ENCODE peak calls at places on chromosomes 6 and 20, in six cellular contexts. One of them, this sample, is unnamed.

GRCh38 chr6:98769546-98769945 is 64.8 kb upstream of the POU3F2 start:
- DNase-seq in anterior cingulate cortex: no peak
- DNase-seq in heart right ventricle: no peak
- DNase-seq in dermis microvascular lymphatic vessel endothelial cell: no peak
- DNase-seq in transverse colon: no peak
- DNase-seq in stimulated activated CD4-positive, alpha-beta T cell treated with anti-CD3 and anti-CD28 coated beads, Interleukin-12 subunit alpha, Interleukin-12 subunit beta, amount 100 ng/mL, for 4 hours: no peak
- DNase-seq in this sample: no peak

GRCh38 chr6:148509152-148509571 is 166.5 kb downstream of the SASH1 start:
- DNase-seq in dermis microvascular lymphatic vessel endothelial cell: no peak
- DNase-seq in heart right ventricle: no peak
- DNase-seq in transverse colon: no peak
- DNase-seq in anterior cingulate cortex: no peak
- DNase-seq in stimulated activated CD4-positive, alpha-beta T cell treated with anti-CD3 and anti-CD28 coated beads, Interleukin-12 subunit alpha, Interleukin-12 subunit beta, amount 100 ng/mL, for 4 hours: no peak
- DNase-seq in this sample: no peak

GRCh38 chr6:15994814-15995459 is 133.9 kb upstream of the MYLIP start:
- DNase-seq in anterior cingulate cortex: no peak
- DNase-seq in heart right ventricle: no peak
- DNase-seq in stimulated activated CD4-positive, alpha-beta T cell treated with anti-CD3 and anti-CD28 coated beads, Interleukin-12 subunit alpha, Interleukin-12 subunit beta, amount 100 ng/mL, for 4 hours: no peak
- DNase-seq in dermis microvascular lymphatic vessel endothelial cell: no peak
- DNase-seq in transverse colon: no peak
- DNase-seq in this sample: no peak

GRCh38 chr6:13517116-13517515 is 29.7 kb upstream of the GFOD1 start:
- DNase-seq in transverse colon: no peak
- DNase-seq in dermis microvascular lymphatic vessel endothelial cell: no peak
- DNase-seq in anterior cingulate cortex: no peak
- DNase-seq in heart right ventricle: no peak
- DNase-seq in stimulated activated CD4-positive, alpha-beta T cell treated with anti-CD3 and anti-CD28 coated beads, Interleukin-12 subunit alpha, Interleukin-12 subunit beta, amount 100 ng/mL, for 4 hours: no peak
- DNase-seq in this sample: no peak

GRCh38 chr20:51985013-51985415 is 182.7 kb upstream of the SALL4 start:
- DNase-seq in transverse colon: no peak
- DNase-seq in heart right ventricle: peak; percentile 9
- DNase-seq in stimulated activated CD4-positive, alpha-beta T cell treated with anti-CD3 and anti-CD28 coated beads, Interleukin-12 subunit alpha, Interleukin-12 subunit beta, amount 100 ng/mL, for 4 hours: no peak
- DNase-seq in anterior cingulate cortex: no peak
- DNase-seq in dermis microvascular lymphatic vessel endothelial cell: peak; percentile 97
- DNase-seq in this sample: no peak

GRCh38 chr6:75802366-75802765 is 53.3 kb downstream of the MYO6 start:
- DNase-seq in dermis microvascular lymphatic vessel endothelial cell: no peak
- DNase-seq in stimulated activated CD4-positive, alpha-beta T cell treated with anti-CD3 and anti-CD28 coated beads, Interleukin-12 subunit alpha, Interleukin-12 subunit beta, amount 100 ng/mL, for 4 hours: no peak
- DNase-seq in heart right ventricle: no peak
- DNase-seq in transverse colon: no peak
- DNase-seq in anterior cingulate cortex: no peak
- DNase-seq in this sample: no peak

GRCh38 chr6:50927816-50928215 is 109.1 kb downstream of the TFAP2B start:
- DNase-seq in transverse colon: no peak
- DNase-seq in dermis microvascular lymphatic vessel endothelial cell: no peak
- DNase-seq in stimulated activated CD4-positive, alpha-beta T cell treated with anti-CD3 and anti-CD28 coated beads, Interleukin-12 subunit alpha, Interleukin-12 subunit beta, amount 100 ng/mL, for 4 hours: no peak
- DNase-seq in heart right ventricle: no peak
- DNase-seq in anterior cingulate cortex: no peak
- DNase-seq in this sample: no peak

GRCh38 chr6:165760803-165761185 is 97.8 kb upstream of the PDE10A start:
- DNase-seq in dermis microvascular lymphatic vessel endothelial cell: no peak
- DNase-seq in stimulated activated CD4-positive, alpha-beta T cell treated with anti-CD3 and anti-CD28 coated beads, Interleukin-12 subunit alpha, Interleukin-12 subunit beta, amount 100 ng/mL, for 4 hours: no peak
- DNase-seq in anterior cingulate cortex: no peak
- DNase-seq in transverse colon: no peak
- DNase-seq in heart right ventricle: no peak
- DNase-seq in this sample: no peak

GRCh38 chr6:130967502-130968469 is 95.3 kb downstream of the EPB41L2 start:
- DNase-seq in transverse colon: no peak
- DNase-seq in stimulated activated CD4-positive, alpha-beta T cell treated with anti-CD3 and anti-CD28 coated beads, Interleukin-12 subunit alpha, Interleukin-12 subunit beta, amount 100 ng/mL, for 4 hours: no peak
- DNase-seq in anterior cingulate cortex: no peak
- DNase-seq in dermis microvascular lymphatic vessel endothelial cell: peak; percentile 90
- DNase-seq in heart right ventricle: no peak
- DNase-seq in this sample: no peak

GRCh38 chr6:43698584-43699349 is 11.2 kb upstream of the MRPS18A start:
- DNase-seq in stimulated activated CD4-positive, alpha-beta T cell treated with anti-CD3 and anti-CD28 coated beads, Interleukin-12 subunit alpha, Interleukin-12 subunit beta, amount 100 ng/mL, for 4 hours: no peak
- DNase-seq in transverse colon: no peak
- DNase-seq in anterior cingulate cortex: no peak
- DNase-seq in dermis microvascular lymphatic vessel endothelial cell: peak; percentile 96
- DNase-seq in heart right ventricle: peak; percentile 78
- DNase-seq in this sample: no peak

GRCh38 chr6:34531580-34532201 is 24.4 kb downstream of the SPDEF start:
- DNase-seq in heart right ventricle: peak; percentile 70
- DNase-seq in transverse colon: no peak
- DNase-seq in dermis microvascular lymphatic vessel endothelial cell: no peak
- DNase-seq in anterior cingulate cortex: peak; percentile 81
- DNase-seq in stimulated activated CD4-positive, alpha-beta T cell treated with anti-CD3 and anti-CD28 coated beads, Interleukin-12 subunit alpha, Interleukin-12 subunit beta, amount 100 ng/mL, for 4 hours: no peak
- DNase-seq in this sample: peak; percentile 67

GRCh38 chr20:35005463-35005961 is 49.8 kb downstream of the MYH7B start:
- DNase-seq in stimulated activated CD4-positive, alpha-beta T cell treated with anti-CD3 and anti-CD28 coated beads, Interleukin-12 subunit alpha, Interleukin-12 subunit beta, amount 100 ng/mL, for 4 hours: no peak
- DNase-seq in anterior cingulate cortex: no peak
- DNase-seq in heart right ventricle: no peak
- DNase-seq in transverse colon: peak; percentile 1
- DNase-seq in dermis microvascular lymphatic vessel endothelial cell: no peak
- DNase-seq in this sample: peak; percentile 9

GRCh38 chr6:151180321-151180720 is 59.4 kb upstream of the AKAP12 start:
- DNase-seq in anterior cingulate cortex: no peak
- DNase-seq in stimulated activated CD4-positive, alpha-beta T cell treated with anti-CD3 and anti-CD28 coated beads, Interleukin-12 subunit alpha, Interleukin-12 subunit beta, amount 100 ng/mL, for 4 hours: no peak
- DNase-seq in transverse colon: no peak
- DNase-seq in heart right ventricle: no peak
- DNase-seq in dermis microvascular lymphatic vessel endothelial cell: no peak
- DNase-seq in this sample: no peak